ENCODE peak calls at places on chromosome 4, in seven cellular contexts. N is amygdala; Y is activated naive CD4-positive, alpha-beta T cell treated with Interleukin-2 at 50 U/mL for 16 hours; K is activated CD4-positive, alpha-beta T cell treated with anti-CD3 and anti-CD28 coated beads, Interleukin-2, amount 10 ng/mL, durations not matched to agents 7 days and 5 days; Z is activated gamma-delta T cell; J is H54; G is hepatocyte. V is an unnamed sample.

GRCh38 chr4:115851918-115852766 is 738.7 kb upstream of the NDST4 start:
- DNase-seq in Y (no peak), J (peak), N (no peak), K (peak), G (peak), Z (no peak), V (no peak)

GRCh38 chr4:48746608-48747374 is 33.3 kb downstream of the FRYL start:
- DNase-seq in K (no peak), Z (no peak), Y (no peak), J (no peak), G (no peak), N (no peak), V (no peak)

GRCh38 chr4:128244379-128244778 is 43.2 kb downstream of the PGRMC2 start:
- DNase-seq in K (no peak), Y (no peak), J (no peak), N (no peak), Z (no peak), G (no peak), V (no peak)

GRCh38 chr4:24488399-24489164 is 95.8 kb downstream of the DHX15 start:
- DNase-seq in N (peak), Z (no peak), J (peak), K (peak), G (peak), Y (peak), V (peak)

GRCh38 chr4:87409420-87409939 is 12.9 kb upstream of the NUDT9 start:
- DNase-seq in Y (no peak), K (no peak), Z (no peak), G (peak), N (no peak), J (no peak), V (no peak)

GRCh38 chr4:84681488-84682274 is 98.8 kb downstream of the CDS1 start:
- DNase-seq in Z (no peak), G (peak), K (peak), N (no peak), Y (no peak), J (peak), V (no peak)

GRCh38 chr4:112416464-112416863 is 99.5 kb downstream of the NEUROG2 start:
- DNase-seq in Z (no peak), Y (no peak), K (no peak), G (no peak), N (no peak), J (no peak), V (no peak)

GRCh38 chr4:47278631-47279030 is 184.9 kb downstream of the COMMD8 start:
- DNase-seq in N (no peak), J (no peak), Y (no peak), Z (no peak), G (no peak), K (no peak), V (no peak)

GRCh38 chr4:123256901-123257300 is 139.7 kb upstream of the SPRY1 start:
- DNase-seq in N (no peak), J (no peak), G (no peak), K (no peak), Y (no peak), Z (no peak), V (no peak)

GRCh38 chr4:154569028-154569427 is 6.2 kb downstream of the FGB start:
- DNase-seq in N (no peak), K (no peak), Y (no peak), Z (no peak), G (no peak), J (no peak), V (no peak)

GRCh38 chr4:73742776-73743175 is 2.4 kb downstream of the CXCL8 start:
- DNase-seq in Z (no peak), J (no peak), Y (no peak), K (no peak), G (no peak), N (no peak), V (no peak)

GRCh38 chr4:54986095-54986846 is 139.1 kb downstream of the KDR start:
- DNase-seq in N (no peak), Z (no peak), J (no peak), Y (no peak), G (no peak), K (no peak), V (no peak)

GRCh38 chr4:19776021-19776459 is 475.7 kb upstream of the SLIT2 start:
- DNase-seq in G (peak), Y (no peak), Z (no peak), J (peak), K (no peak), N (no peak), V (no peak)

GRCh38 chr4:184647391-184648101 is 1.7 kb downstream of the CASP3 start:
- DNase-seq in K (no peak), N (no peak), Y (no peak), Z (no peak), J (no peak), G (no peak), V (no peak)

GRCh38 chr4:15963568-15963967 is 593 bp upstream of the FGFBP2 start:
- DNase-seq in Z (peak), G (no peak), J (no peak), N (no peak), K (peak), Y (peak), V (peak)

GRCh38 chr4:87746001-87746400 is 53.4 kb upstream of the IBSP start:
- DNase-seq in K (no peak), Y (no peak), G (no peak), Z (no peak), N (no peak), J (no peak), V (no peak)

GRCh38 chr4:17206829-17207773 is 304.8 kb downstream of the QDPR start:
- DNase-seq in J (no peak), Y (no peak), N (no peak), K (no peak), Z (no peak), G (no peak), V (no peak)

GRCh38 chr4:6671648-6672047 is 22.0 kb upstream of the S100P start:
- DNase-seq in G (no peak), N (no peak), J (no peak), Y (no peak), K (no peak), Z (no peak), V (no peak)

GRCh38 chr4:186723207-186724047 is at the start of gene FAT1:
- DNase-seq in G (peak), Z (no peak), K (no peak), N (peak), Y (no peak), J (peak), V (peak)

GRCh38 chr4:125639182-125639621 is 324.4 kb downstream of the FAT4 start:
- DNase-seq in Y (no peak), G (peak), J (no peak), K (no peak), N (no peak), Z (no peak), V (no peak)

GRCh38 chr4:52914051-52914605 is 52.0 kb downstream of the RASL11B start:
- DNase-seq in Y (no peak), Z (no peak), K (no peak), J (no peak), N (no peak), G (peak), V (no peak)

GRCh38 chr4:98262431-98262830 is 1.2 kb downstream of the RAP1GDS1 start:
- DNase-seq in N (no peak), Y (no peak), J (no peak), K (no peak), G (no peak), Z (no peak), V (no peak)

GRCh38 chr4:19386786-19387185 is 864.9 kb upstream of the SLIT2 start:
- DNase-seq in K (no peak), Z (no peak), Y (no peak), G (no peak), N (no peak), J (no peak), V (no peak)

GRCh38 chr4:14465057-14465456 is 537.2 kb upstream of the CPEB2 start:
- DNase-seq in Z (no peak), K (no peak), N (no peak), J (no peak), Y (no peak), G (no peak), V (no peak)

GRCh38 chr4:125104616-125105015 is 210.1 kb upstream of the FAT4 start:
- DNase-seq in J (no peak), Z (no peak), N (no peak), Y (no peak), G (no peak), K (no peak), V (no peak)

GRCh38 chr4:58665649-58666048 is 1555.5 kb upstream of the IGFBP7 start:
- DNase-seq in J (no peak), Y (no peak), K (no peak), Z (no peak), G (no peak), N (no peak), V (no peak)

GRCh38 chr4:113951263-113951662 is 28.2 kb downstream of the ARSJ start:
- DNase-seq in J (no peak), N (no peak), K (no peak), Z (no peak), Y (no peak), G (peak), V (no peak)

GRCh38 chr4:89514811-89515210 is 207.2 kb upstream of the GPRIN3 start:
- DNase-seq in N (no peak), J (no peak), K (no peak), G (no peak), Y (no peak), Z (no peak), V (no peak)

GRCh38 chr4:122796801-122797404 is 29.7 kb upstream of the FGF2 start:
- DNase-seq in G (no peak), N (no peak), Y (no peak), J (no peak), Z (no peak), K (no peak), V (no peak)

GRCh38 chr4:111136438-111136837 is 513.6 kb upstream of the PITX2 start:
- DNase-seq in N (no peak), J (no peak), G (no peak), Y (no peak), K (no peak), Z (no peak), V (no peak)

GRCh38 chr4:13559414-13559813 is 15.1 kb upstream of the NKX3-2 start:
- DNase-seq in J (no peak), Z (no peak), K (no peak), Y (no peak), G (no peak), N (no peak), V (no peak)

GRCh38 chr4:112284662-112285411 is 867 bp downstream of the TIFA start:
- DNase-seq in Z (peak), J (no peak), G (no peak), Y (peak), K (no peak), N (no peak), V (no peak)

GRCh38 chr4:111362891-111363290 is 740.0 kb upstream of the PITX2 start:
- DNase-seq in Z (no peak), N (no peak), J (no peak), K (no peak), Y (no peak), G (no peak), V (no peak)

GRCh38 chr4:11700751-11701226 is 272.1 kb upstream of the HS3ST1 start:
- DNase-seq in G (no peak), Z (no peak), K (no peak), N (no peak), Y (no peak), J (no peak), V (no peak)

GRCh38 chr4:76784237-76784636 is 113.7 kb downstream of the SOWAHB start:
- DNase-seq in Z (no peak), K (no peak), Y (no peak), J (no peak), G (no peak), N (no peak), V (no peak)

GRCh38 chr4:42150653-42151567 is 1.5 kb downstream of the BEND4 start:
- DNase-seq in N (no peak), J (no peak), K (no peak), Y (no peak), G (peak), Z (no peak), V (no peak)

GRCh38 chr4:3062466-3062865 is 11.9 kb downstream of the HTT-AS start:
- DNase-seq in K (no peak), J (no peak), Z (no peak), Y (no peak), N (no peak), G (no peak), V (no peak)

GRCh38 chr4:169745291-169745690 is 12.5 kb downstream of the HPF1 start:
- DNase-seq in J (no peak), Z (no peak), G (no peak), K (no peak), Y (no peak), N (no peak), V (no peak)

GRCh38 chr4:108370291-108370690 is 201.6 kb upstream of the LEF1 start:
- DNase-seq in K (no peak), N (no peak), Z (peak), J (no peak), G (no peak), Y (no peak), V (peak)

GRCh38 chr4:47075241-47075640 is 43.9 kb downstream of the GABRB1 start:
- DNase-seq in K (no peak), Z (no peak), Y (no peak), J (no peak), N (no peak), G (no peak), V (no peak)

V was measured in activated T-cell treated with anti-CD3 and anti-CD28 coated beads, Interleukin-2, amount 50 U/mL, for 72 hours.